ENCODE peak calls at places on chromosome 11, in six cellular contexts. J is fibroblast of lung, N is breast epithelium, Q is heart left ventricle, Y is heart right ventricle, X is mucosa of descending colon. B is an unnamed sample. For H3K36me3, the result is how much of the 10 kb centered on the place peaks cover.

GRCh38 chr11:10670099-10670498 is 23.5 kb downstream of the IRAG1 start:
- DNase-seq in J (no peak), N (no peak), Q (no peak), Y (no peak), X (no peak), B (no peak)

GRCh38 chr11:57214087-57214395 is 23.0 kb downstream of the APLNR start:
- DNase-seq in J (peak), N (no peak), Q (no peak), Y (no peak), X (no peak), B (no peak)

GRCh38 chr11:12164061-12165014 is 53.9 kb downstream of the MICAL2 start:
- DNase-seq in J (peak), N (peak), Q (no peak), Y (no peak), X (peak), B (no peak)

GRCh38 chr11:31940396-31941037 is 129.4 kb upstream of the PAX6 start:
- DNase-seq in J (peak), N (no peak), Q (peak), Y (peak), X (no peak), B (no peak)

GRCh38 chr11:11987503-11988022 is 20.9 kb downstream of the DKK3 start:
- DNase-seq in J (peak), N (no peak), Q (no peak), Y (no peak), X (no peak), B (no peak)

GRCh38 chr11:126817523-126818450 is 182.8 kb downstream of the KIRREL3 start:
- DNase-seq in J (no peak), N (no peak), Q (no peak), Y (no peak), X (no peak), B (no peak)

GRCh38 chr11:61814242-61814957 is 2.4 kb downstream of the FADS1 start:
- DNase-seq in J (peak), N (no peak), Q (peak), Y (no peak), X (peak), B (no peak)

GRCh38 chr11:72712168-72712721 is 38.0 kb upstream of the PDE2A start:
- DNase-seq in J (peak), N (peak), Q (peak), Y (peak), X (peak), B (peak)

GRCh38 chr11:7585816-7586215 is 72.0 kb downstream of the PPFIBP2 start:
- DNase-seq in J (no peak), N (no peak), Q (no peak), Y (no peak), X (no peak), B (no peak)

GRCh38 chr11:72678524-72678923 is 4.3 kb upstream of the PDE2A start:
- DNase-seq in J (no peak), N (no peak), Q (no peak), Y (no peak), X (no peak), B (no peak)

GRCh38 chr11:104339383-104339831 is 175.5 kb upstream of the PDGFD start:
- DNase-seq in J (no peak), N (no peak), Q (no peak), Y (no peak), X (no peak), B (no peak)

DNA sequence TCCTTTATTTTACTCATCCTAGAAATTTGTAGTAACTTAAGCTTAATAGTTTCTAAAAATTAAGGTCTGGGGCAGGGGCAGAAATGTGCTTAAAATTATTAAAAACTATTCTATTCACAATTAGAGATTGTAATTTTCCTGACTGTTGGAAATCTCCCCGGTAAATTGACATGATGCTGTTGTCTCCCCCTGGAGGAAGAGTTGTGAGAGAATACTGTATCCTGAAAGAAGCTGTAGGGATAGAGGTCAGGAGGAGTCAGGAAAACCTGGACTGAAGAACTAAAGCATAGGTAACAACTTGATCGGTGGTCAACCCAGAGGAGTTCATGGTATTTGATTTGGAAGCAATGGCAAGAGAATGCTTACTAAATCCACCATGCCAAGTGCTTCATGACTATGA is 16.2 kb upstream of the ESAM start:
- DNase-seq in J (no peak), N (no peak), Q (no peak), Y (no peak), X (no peak), B (no peak)
- TF ChIP-seq CTCF in J (peak), N (no peak), Q (no peak), Y (no peak), X (no peak), B (no peak)

DNA sequence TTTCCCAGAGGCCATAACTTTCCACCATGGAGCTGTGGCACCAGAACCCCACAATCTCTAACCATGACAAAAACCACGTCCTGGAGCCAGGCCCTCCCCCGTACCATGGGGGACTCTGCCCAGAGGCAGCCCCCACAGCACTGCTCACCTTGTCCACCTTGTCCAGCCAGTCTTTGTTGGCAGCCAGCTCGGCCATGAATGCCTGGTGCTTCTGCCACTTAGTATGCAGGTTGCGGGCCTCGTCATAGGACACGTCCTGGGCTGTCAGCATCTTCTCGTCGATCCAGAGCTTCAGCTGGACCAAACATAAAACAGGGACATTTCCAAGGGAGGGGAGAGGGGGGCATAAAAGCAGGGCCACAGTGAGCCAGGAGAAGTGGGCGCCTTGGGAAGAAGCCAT is 20.8 kb upstream of the RBM4B start:
- DNase-seq in J (no peak), N (no peak), Q (no peak), Y (no peak), X (no peak), B (no peak)
- H3K36me3 ChIP-seq in J (under half), N (under half), Q (under half), Y (under half), X (under half), B (under half)

GRCh38 chr11:626475-627272 is at the start of gene SCT:
- DNase-seq in J (no peak), N (no peak), Q (peak), Y (no peak), X (no peak), B (no peak)
- H3K4me3 ChIP-seq in J (no peak), N (no peak), Q (no peak), Y (no peak), X (no peak), B (no peak)

GRCh38 chr11:111514216-111515031 is at the start of gene HOATZ:
- DNase-seq in J (peak), N (no peak), Q (no peak), Y (no peak), X (no peak), B (no peak)
- TF ChIP-seq CTCF in J (peak), N (no peak), Q (no peak), Y (no peak), X (no peak), B (no peak)

DNA sequence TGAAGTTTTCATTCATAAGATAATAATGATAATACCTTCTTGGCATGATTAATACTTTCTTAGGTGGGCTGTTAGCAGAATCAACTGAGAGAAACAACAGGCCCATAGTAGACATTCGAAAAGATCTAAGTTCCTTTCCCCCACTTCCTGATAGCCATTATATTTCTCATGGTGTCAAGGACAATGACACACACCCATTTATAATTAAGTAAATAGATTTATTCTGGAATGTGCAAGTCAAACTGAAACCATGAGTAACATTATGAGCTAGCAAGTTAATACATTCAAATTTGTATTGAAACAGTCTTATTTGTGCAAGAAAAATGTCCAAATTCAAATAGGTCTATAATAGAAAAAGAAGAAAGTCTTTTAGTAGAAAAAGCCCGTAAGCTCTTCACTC is 301.1 kb downstream of the GUCY1A2 start:
- DNase-seq in J (no peak), N (no peak), Q (no peak), Y (no peak), X (no peak), B (no peak)
- H3K36me3 ChIP-seq in J (under half), N (under half), Q (under half), Y (under half), X (under half), B (under half)

B was measured in right atrium auricular region.